ENCODE peak calls at places on chromosome 20, in ten cellular contexts. N, V, F, R, D, Z, G, K, O and L are unnamed samples.

GRCh38 chr20:62828051-62828450 is 11.2 kb downstream of the COL9A3 start:
- DNase-seq in N (no peak), V (no peak), F (no peak), R (no peak), D (no peak), Z (no peak), G (no peak), K (no peak), O (no peak), L (no peak)

GRCh38 chr20:58892126-58892931 is 39.8 kb downstream of the GNAS start:
- DNase-seq in N (peak; percentile 18), V (peak; percentile 87), F (peak; percentile 79), R (peak; percentile 74), D (peak; percentile 59), Z (peak; percentile 88), G (peak; percentile 58), K (peak; percentile 53), O (peak; percentile 80), L (peak; percentile 87)

GRCh38 chr20:2806351-2806701 is 5.9 kb upstream of the CPXM1 start:
- DNase-seq in N (no peak), V (no peak), F (no peak), R (no peak), D (no peak), Z (no peak), G (no peak), K (no peak), O (no peak), L (no peak)

GRCh38 chr20:12201289-12201991 is 283.7 kb downstream of the BTBD3 start:
- DNase-seq in N (no peak), V (no peak), F (no peak), R (no peak), D (no peak), Z (no peak), G (no peak), K (peak; percentile 72), O (peak; percentile 34), L (no peak)

GRCh38 chr20:38445402-38445801 is 10.3 kb upstream of the SNHG17 start:
- DNase-seq in N (no peak), V (no peak), F (no peak), R (no peak), D (no peak), Z (no peak), G (no peak), K (no peak), O (no peak), L (no peak)

GRCh38 chr20:58889334-58890072 is 37.0 kb downstream of the GNAS start:
- DNase-seq in N (no peak), V (no peak), F (no peak), R (peak; percentile 21), D (no peak), Z (no peak), G (no peak), K (no peak), O (no peak), L (no peak)

GRCh38 chr20:62549029-62549428 is 73.2 kb upstream of the GATA5 start:
- DNase-seq in N (no peak), V (no peak), F (no peak), R (no peak), D (no peak), Z (no peak), G (no peak), K (no peak), O (no peak), L (no peak)

GRCh38 chr20:11271319-11271718 is 597.5 kb upstream of the JAG1 start:
- DNase-seq in N (no peak), V (peak; percentile 42), F (peak; percentile 40), R (no peak), D (no peak), Z (no peak), G (no peak), K (no peak), O (peak; percentile 6), L (peak; percentile 28)

GRCh38 chr20:58875541-58876134 is 23.1 kb downstream of the GNAS start:
- DNase-seq in N (no peak), V (no peak), F (no peak), R (no peak), D (no peak), Z (no peak), G (no peak), K (no peak), O (peak; percentile 92), L (no peak)

GRCh38 chr20:61934716-61935530 is 130.8 kb downstream of the TAF4 start:
- DNase-seq in N (no peak), V (no peak), F (no peak), R (no peak), D (no peak), Z (no peak), G (peak; percentile 1), K (no peak), O (no peak), L (no peak)

GRCh38 chr20:8972963-8973362 is 95.9 kb upstream of the PLCB4 start:
- DNase-seq in N (no peak), V (no peak), F (no peak), R (no peak), D (no peak), Z (no peak), G (no peak), K (no peak), O (no peak), L (no peak)

GRCh38 chr20:40869416-40870147 is 159.0 kb upstream of the TOP1 start:
- DNase-seq in N (no peak), V (no peak), F (no peak), R (no peak), D (no peak), Z (no peak), G (no peak), K (no peak), O (no peak), L (no peak)

GRCh38 chr20:10319855-10320254 is 101.2 kb downstream of the SNAP25 start:
- DNase-seq in N (no peak), V (no peak), F (no peak), R (no peak), D (no peak), Z (no peak), G (no peak), K (no peak), O (peak; percentile 71), L (no peak)

GRCh38 chr20:10654630-10655029 is 19.2 kb downstream of the JAG1 start:
- DNase-seq in N (peak; percentile 33), V (peak; percentile 62), F (no peak), R (no peak), D (no peak), Z (no peak), G (no peak), K (no peak), O (no peak), L (no peak)

GRCh38 chr20:48416002-48416401 is 411.8 kb downstream of the PREX1 start:
- DNase-seq in N (no peak), V (no peak), F (no peak), R (no peak), D (no peak), Z (no peak), G (no peak), K (no peak), O (no peak), L (no peak)

GRCh38 chr20:31815408-31816188 is 3.6 kb upstream of the MYLK2 start:
- DNase-seq in N (no peak), V (peak; percentile 20), F (no peak), R (no peak), D (no peak), Z (peak; percentile 60), G (no peak), K (peak; percentile 60), O (no peak), L (peak; percentile 81)

GRCh38 chr20:59525500-59526241 is 78.7 kb upstream of the PHACTR3 start:
- DNase-seq in N (peak; percentile 41), V (peak; percentile 78), F (peak; percentile 87), R (peak; percentile 24), D (no peak), Z (peak; percentile 36), G (no peak), K (peak; percentile 69), O (peak; percentile 68), L (peak; percentile 16)

GRCh38 chr20:53887973-53888372 is 182.4 kb downstream of the BCAS1 start:
- DNase-seq in N (no peak), V (no peak), F (no peak), R (no peak), D (no peak), Z (no peak), G (no peak), K (no peak), O (no peak), L (no peak)

GRCh38 chr20:1423625-1424106 is 30.8 kb upstream of the FKBP1A start:
- DNase-seq in N (no peak), V (peak; percentile 60), F (peak; percentile 36), R (no peak), D (no peak), Z (peak; percentile 40), G (no peak), K (no peak), O (peak; percentile 55), L (peak; percentile 63)

GRCh38 chr20:17662333-17663039 is 19.6 kb downstream of the RRBP1 start:
- DNase-seq in N (no peak), V (peak; percentile 19), F (no peak), R (no peak), D (no peak), Z (no peak), G (no peak), K (peak; percentile 93), O (peak; percentile 14), L (no peak)

GRCh38 chr20:41173161-41173721 is 35.9 kb downstream of the PLCG1 start:
- DNase-seq in N (peak; percentile 34), V (peak; percentile 54), F (peak; percentile 83), R (peak; percentile 72), D (peak; percentile 48), Z (peak; percentile 76), G (peak; percentile 87), K (peak; percentile 87), O (peak; percentile 70), L (peak; percentile 74)

GRCh38 chr20:49186535-49187329 is 1.4 kb downstream of the STAU1 start:
- DNase-seq in N (no peak), V (peak; percentile 32), F (peak; percentile 30), R (peak; percentile 59), D (peak; percentile 39), Z (peak; percentile 76), G (no peak), K (peak; percentile 45), O (peak; percentile 76), L (peak; percentile 36)

GRCh38 chr20:17515053-17515452 is 16.1 kb downstream of the BFSP1 start:
- DNase-seq in N (no peak), V (no peak), F (no peak), R (no peak), D (no peak), Z (no peak), G (no peak), K (no peak), O (no peak), L (no peak)

GRCh38 chr20:49187330-49188100 is 619 bp downstream of the STAU1 start:
- DNase-seq in N (no peak), V (peak; percentile 44), F (no peak), R (peak; percentile 56), D (no peak), Z (peak; percentile 28), G (no peak), K (peak; percentile 26), O (peak; percentile 44), L (peak; percentile 70)

GRCh38 chr20:9319687-9320384 is 194.6 kb upstream of the LAMP5 start:
- DNase-seq in N (no peak), V (no peak), F (no peak), R (no peak), D (no peak), Z (no peak), G (no peak), K (no peak), O (no peak), L (no peak)

GRCh38 chr20:36305602-36306556 is at the start of gene DLGAP4:
- DNase-seq in N (no peak), V (peak; percentile 20), F (no peak), R (peak; percentile 5), D (no peak), Z (no peak), G (no peak), K (no peak), O (no peak), L (peak; percentile 38)

GRCh38 chr20:11851646-11852045 is 66.0 kb upstream of the BTBD3 start:
- DNase-seq in N (no peak), V (no peak), F (no peak), R (no peak), D (no peak), Z (no peak), G (no peak), K (no peak), O (no peak), L (no peak)

GRCh38 chr20:32925481-32926196 is 66.9 kb downstream of the EFCAB8 start:
- DNase-seq in N (no peak), V (no peak), F (no peak), R (no peak), D (no peak), Z (no peak), G (no peak), K (no peak), O (no peak), L (no peak)